ENCODE peak calls at places on chromosomes 2 and 18, in eight cellular contexts. K is left cardiac atrium, N is upper lobe of right lung, D is T-cell, Z is hippocampal formation, U is EL, E is GM19239, B is T47D. A is an unnamed sample.

GRCh38 chr2:11746807-11747459 is 501 bp downstream of the LPIN1 start:
- DNase-seq in K (no peak), N (no peak), D (no peak), Z (no peak), U (peak; percentile 28), E (no peak), B (peak; percentile 28), A (no peak)

GRCh38 chr2:6909431-6910385 is 7.5 kb upstream of the RNF144A start:
- DNase-seq in K (no peak), N (no peak), D (no peak), Z (no peak), U (no peak), E (no peak), B (no peak), A (no peak)

GRCh38 chr2:135169900-135170753 is 118.0 kb downstream of the RAB3GAP1 start:
- DNase-seq in K (no peak), N (no peak), D (no peak), Z (no peak), U (no peak), E (no peak), B (no peak), A (no peak)

GRCh38 chr2:64359176-64359891 is 94.6 kb upstream of the LGALSL start:
- DNase-seq in K (no peak), N (no peak), D (no peak), Z (no peak), U (peak; percentile 22), E (no peak), B (no peak), A (no peak)

GRCh38 chr18:58787750-58788149 is 76.9 kb upstream of the ZNF532 start:
- DNase-seq in K (peak; percentile 43), N (no peak), D (no peak), Z (peak; percentile 30), U (no peak), E (no peak), B (no peak), A (no peak)

GRCh38 chr2:176200971-176201370 is 12.5 kb downstream of the HOXD1 start:
- DNase-seq in K (no peak), N (no peak), D (no peak), Z (no peak), U (no peak), E (no peak), B (no peak), A (no peak)

GRCh38 chr2:239189711-239190131 is 211.1 kb downstream of the HDAC4 start:
- DNase-seq in K (no peak), N (peak; percentile 57), D (no peak), Z (no peak), U (no peak), E (no peak), B (no peak), A (no peak)

GRCh38 chr2:39435254-39435653 is 1.8 kb downstream of the MAP4K3 start:
- DNase-seq in K (no peak), N (no peak), D (no peak), Z (no peak), U (peak; percentile 29), E (no peak), B (no peak), A (no peak)

GRCh38 chr18:8706545-8706980 is 1.2 kb downstream of the MTCL1 start:
- DNase-seq in K (no peak), N (peak; percentile 64), D (peak; percentile 3), Z (no peak), U (peak; percentile 35), E (no peak), B (no peak), A (peak; percentile 32)

GRCh38 chr18:54551590-54551989 is 39.5 kb upstream of the DYNAP start:
- DNase-seq in K (no peak), N (no peak), D (no peak), Z (no peak), U (no peak), E (no peak), B (no peak), A (no peak)

GRCh38 chr2:197599285-197599965 is 76.0 kb downstream of the RFTN2 start:
- DNase-seq in K (no peak), N (no peak), D (no peak), Z (no peak), U (peak; percentile 38), E (no peak), B (peak; percentile 25), A (peak; percentile 30)

GRCh38 chr2:203626952-203627681 is 79.3 kb upstream of the CD28 start:
- DNase-seq in K (no peak), N (no peak), D (no peak), Z (no peak), U (peak; percentile 46), E (no peak), B (no peak), A (no peak)

GRCh38 chr18:1006965-1007364 is 102.3 kb downstream of the ADCYAP1 start:
- DNase-seq in K (no peak), N (no peak), D (no peak), Z (no peak), U (no peak), E (no peak), B (no peak), A (no peak)

A was measured in GM12891.